ENCODE peak calls at places on chromosomes 7 and 10, in seven cellular contexts. S is pancreas, Z is SJSA1, P is fibroblast of lung, D is lung, N is colonic mucosa, E is GM23248. A is an unnamed sample.

GRCh38 chr10:65861249-65861648 is 1064.6 kb upstream of the LRRTM3 start:
- DNase-seq in P (peak; percentile 16), N (no peak), S (no peak), D (no peak), Z (no peak), E (no peak), A (no peak)

GRCh38 chr10:95249467-95249866 is 41.3 kb downstream of the PDLIM1 start:
- DNase-seq in P (no peak), D (no peak), N (no peak), S (no peak), Z (no peak), E (no peak), A (no peak)

GRCh38 chr7:156753630-156754029 is 113.1 kb downstream of the RNF32 start:
- DNase-seq in D (no peak), P (no peak), S (no peak), E (no peak), N (no peak), Z (no peak), A (peak; percentile 29)

GRCh38 chr7:49324707-49325106 is 400.4 kb downstream of the CDC14C start:
- DNase-seq in S (no peak), N (no peak), P (no peak), D (no peak), E (no peak), Z (no peak), A (peak; percentile 18)

GRCh38 chr10:69854685-69855345 is 53.1 kb downstream of the COL13A1 start:
- DNase-seq in Z (no peak), S (no peak), D (no peak), E (no peak), P (no peak), N (no peak), A (no peak)

GRCh38 chr10:373015-373414 is 237.8 kb downstream of the ZMYND11 start:
- DNase-seq in Z (no peak), E (peak; percentile 50), D (no peak), S (no peak), P (peak; percentile 43), N (no peak), A (no peak)

GRCh38 chr7:96055717-96056116 is 266.2 kb downstream of the SLC25A13 start:
- DNase-seq in E (no peak), Z (no peak), P (no peak), D (no peak), N (no peak), S (no peak), A (no peak)

GRCh38 chr10:107814865-107815487 is 650.5 kb upstream of the SORCS1 start:
- DNase-seq in Z (peak; percentile 50), N (peak; percentile 72), S (no peak), E (peak; percentile 82), P (peak; percentile 37), D (peak; percentile 36), A (peak; percentile 67)

GRCh38 chr7:20365486-20365885 is 34.8 kb downstream of the ITGB8 start:
- DNase-seq in P (peak; percentile 30), N (no peak), D (no peak), E (peak; percentile 52), Z (no peak), S (no peak), A (no peak)

GRCh38 chr7:149126662-149127321 is 668 bp upstream of the ZNF425 start:
- DNase-seq in N (peak; percentile 49), E (peak; percentile 59), Z (peak; percentile 63), P (no peak), S (peak; percentile 70), D (peak; percentile 62), A (peak; percentile 76)

GRCh38 chr7:98617051-98617959 is at the start of gene NPTX2:
- DNase-seq in S (peak; percentile 86), P (no peak), E (peak; percentile 42), D (no peak), N (peak; percentile 45), Z (peak; percentile 87), A (no peak)

GRCh38 chr10:62584216-62584615 is 210.0 kb downstream of the ZNF365 start:
- DNase-seq in Z (peak; percentile 86), P (peak; percentile 71), E (peak; percentile 86), S (no peak), D (no peak), N (no peak), A (peak; percentile 38)

DNA sequence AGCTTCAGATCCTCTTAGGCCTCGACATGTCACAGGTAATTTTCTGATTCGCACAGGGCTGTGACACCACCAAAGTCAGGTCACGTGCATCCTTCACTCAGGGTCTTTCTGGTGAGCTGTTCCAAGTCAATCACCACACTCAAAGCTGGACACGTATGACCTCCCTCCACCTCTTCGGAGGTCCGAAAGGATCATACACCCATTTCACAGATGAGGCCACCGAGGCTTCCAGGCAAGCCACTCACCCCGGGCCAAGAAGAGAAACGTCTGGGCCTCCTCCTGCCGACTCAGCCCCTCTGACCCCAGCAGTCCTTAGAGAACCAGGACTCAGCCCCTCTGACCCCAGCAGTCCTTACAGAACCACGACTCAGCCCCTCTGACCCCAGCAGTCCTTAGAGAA is 74.6 kb downstream of the FOXL3 start:
- DNase-seq in P (no peak), S (no peak), N (no peak), D (no peak), E (no peak), Z (no peak), A (no peak)
- H3K4me1 ChIP-seq in P (no peaks in the 10 kb centered on the region), S (no peaks in the 10 kb centered on the region), N (peaks cover 3% of the 10 kb centered on the region), D (peaks cover 8% of the 10 kb centered on the region), E (no peaks in the 10 kb centered on the region), Z (peaks cover 6% of the 10 kb centered on the region), A (no peaks in the 10 kb centered on the region)

GRCh38 chr10:102450374-102451104 is 804 bp downstream of the C10orf95 start:
- DNase-seq in N (peak; percentile 82), E (peak; percentile 89), P (peak; percentile 67), Z (peak; percentile 81), S (peak; percentile 89), D (peak; percentile 80), A (peak; percentile 91)
- H3K4me3 ChIP-seq in N (peak overlapping the region; percentile 71), E (peak overlapping the region; percentile 74), P (peak overlapping the region; percentile 70), Z (peak overlapping the region; percentile 78), S (peak overlapping the region; percentile 94), D (peak overlapping the region; percentile 90), A (peak overlapping the region; percentile 67)

GRCh38 chr10:117548191-117548668 is 5.7 kb downstream of the EMX2 start:
- DNase-seq in Z (no peak), P (no peak), N (no peak), S (no peak), D (no peak), E (no peak), A (no peak)
- H3K27me3 ChIP-seq in Z (peaks cover 54% of the 10 kb centered on the region), P (peaks cover 75% of the 10 kb centered on the region), N (peaks cover 96% of the 10 kb centered on the region), S (peaks cover 88% of the 10 kb centered on the region), D (peaks cover 16% of the 10 kb centered on the region), E (no peaks in the 10 kb centered on the region), A (peaks cover 6% of the 10 kb centered on the region)

GRCh38 chr10:31757831-31758230 is 170.8 kb downstream of the ARHGAP12 start:
- DNase-seq in S (no peak), Z (no peak), P (no peak), D (no peak), N (no peak), E (peak; percentile 46), A (peak; percentile 41)
- H3K4me1 ChIP-seq in S (peaks cover 18% of the 10 kb centered on the region), Z (peaks cover 42% of the 10 kb centered on the region), P (peaks cover 9% of the 10 kb centered on the region), D (peaks cover 8% of the 10 kb centered on the region), N (no peaks in the 10 kb centered on the region), E (peaks cover 49% of the 10 kb centered on the region), A (peaks cover 32% of the 10 kb centered on the region)

GRCh38 chr10:75433216-75433615 is 1.8 kb downstream of the LRMDA start:
- DNase-seq in P (no peak), E (no peak), Z (no peak), S (no peak), N (no peak), D (no peak), A (no peak)

GRCh38 chr10:75432763-75433162 is 1.3 kb downstream of the LRMDA start:
- DNase-seq in D (no peak), N (no peak), P (no peak), S (no peak), E (no peak), Z (no peak), A (no peak)

GRCh38 chr10:75430000-75430763 is 1.2 kb upstream of the LRMDA start:
- DNase-seq in Z (no peak), E (no peak), D (peak; percentile 67), S (no peak), P (no peak), N (peak; percentile 73), A (peak; percentile 62)

GRCh38 chr10:75431180-75432111 is at the start of gene LRMDA:
- DNase-seq in P (no peak), Z (no peak), E (peak; percentile 53), S (peak; percentile 61), D (peak; percentile 57), N (peak; percentile 41), A (no peak)

GRCh38 chr10:75432176-75432575 is 752 bp downstream of the LRMDA start:
- DNase-seq in S (peak; percentile 37), Z (no peak), N (no peak), D (no peak), P (no peak), E (no peak), A (no peak)
- H3K4me3 ChIP-seq in S (peak overlapping the region; percentile 61), Z (no peak overlapping the region), N (no peak overlapping the region), D (no peak overlapping the region), P (no peak overlapping the region), E (no peak overlapping the region), A (no peak overlapping the region)

GRCh38 chr10:97178074-97178473 is 7.7 kb downstream of the SLIT1 start:
- DNase-seq in S (no peak), D (no peak), Z (no peak), P (no peak), N (no peak), E (no peak), A (no peak)

GRCh38 chr10:97180367-97180763 is 5.4 kb downstream of the SLIT1 start:
- DNase-seq in N (no peak), P (no peak), D (no peak), S (no peak), E (no peak), Z (no peak), A (peak; percentile 37)

GRCh38 chr10:97179731-97180366 is 5.9 kb downstream of the SLIT1 start:
- DNase-seq in E (peak; percentile 42), D (no peak), N (no peak), P (no peak), Z (no peak), S (no peak), A (peak; percentile 81)

GRCh38 chr10:97180986-97181385 is 4.8 kb downstream of the SLIT1 start:
- DNase-seq in N (no peak), P (no peak), S (no peak), E (no peak), Z (no peak), D (no peak), A (no peak)

DNA sequence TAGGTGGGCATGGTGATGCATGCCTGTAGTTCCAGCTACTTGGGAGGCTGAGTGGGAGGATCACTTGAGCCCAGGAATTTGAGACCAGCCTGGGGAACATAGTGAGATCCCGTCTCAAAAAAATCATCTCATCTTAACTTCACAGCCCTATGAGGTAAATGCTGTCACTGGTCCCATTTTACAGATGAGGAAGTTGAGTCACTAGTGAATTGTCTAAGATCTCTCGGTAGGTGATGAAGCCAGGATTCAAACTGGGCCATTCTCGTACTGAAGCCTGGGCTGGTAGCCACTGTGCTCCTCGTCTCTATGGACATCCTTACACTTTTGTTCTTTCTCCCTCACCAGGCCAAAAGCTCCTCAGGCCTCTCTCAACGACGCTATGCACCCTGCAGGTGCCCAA is 6.4 kb downstream of the SLIT1 start:
- DNase-seq in D (no peak), E (no peak), P (no peak), N (no peak), S (no peak), Z (no peak), A (no peak)
- H3K27me3 ChIP-seq in D (no peaks in the 10 kb centered on the region), E (peaks cover 59% of the 10 kb centered on the region), P (peaks cover 17% of the 10 kb centered on the region), N (peaks cover 6% of the 10 kb centered on the region), S (no peaks in the 10 kb centered on the region), Z (peaks cover 75% of the 10 kb centered on the region), A (no peaks in the 10 kb centered on the region)